ENCODE peak calls at places on chromosomes 12 and 14, in seven cellular contexts. V is H1, U is IMR-90, W is neuronal stem cell, A is H9, Y is mesenchymal stem cell, R is trophoblast cell. Q is an unnamed sample.

GRCh38 chr12:93483151-93483807 is 16.0 kb downstream of the MRPL42 start:
- DNase-seq in V (no peak), A (no peak), W (no peak), U (peak), R (peak), Y (no peak), Q (no peak)

GRCh38 chr12:101343893-101344292 is 63.7 kb downstream of the ARL1 start:
- DNase-seq in V (no peak), A (no peak), Y (no peak), W (no peak), U (no peak), R (no peak), Q (no peak)

GRCh38 chr12:15719230-15719629 is 70.0 kb downstream of the EPS8 start:
- DNase-seq in V (no peak), W (no peak), U (no peak), R (no peak), Y (no peak), A (no peak), Q (no peak)

GRCh38 chr12:131112690-131113290 is 159.1 kb downstream of the ADGRD1 start:
- DNase-seq in Y (no peak), W (no peak), U (no peak), A (no peak), V (no peak), R (no peak), Q (no peak)

GRCh38 chr14:37116933-37117844 is 55.2 kb downstream of the SLC25A21 start:
- DNase-seq in V (no peak), A (no peak), U (peak), Y (peak), W (no peak), R (no peak), Q (peak)

GRCh38 chr12:58465418-58465817 is 454.9 kb downstream of the LRIG3 start:
- DNase-seq in Y (no peak), A (no peak), U (peak), V (no peak), R (no peak), W (no peak), Q (no peak)

GRCh38 chr12:84397279-84397678 is 515.3 kb downstream of the SLC6A15 start:
- DNase-seq in U (no peak), V (no peak), W (no peak), R (no peak), A (no peak), Y (no peak), Q (no peak)

GRCh38 chr12:56518570-56518969 is 3.0 kb upstream of the RBMS2 start:
- DNase-seq in R (peak), A (no peak), V (no peak), Y (peak), W (no peak), U (peak), Q (no peak)

GRCh38 chr12:121159467-121160307 is 27.0 kb downstream of the P2RX7 start:
- DNase-seq in R (no peak), W (no peak), U (no peak), V (no peak), Y (no peak), A (no peak), Q (no peak)

GRCh38 chr12:69583203-69583602 is 2.1 kb upstream of the CCT2 start:
- DNase-seq in V (peak), R (no peak), U (no peak), Y (no peak), W (no peak), A (peak), Q (peak)

GRCh38 chr12:15662983-15663659 is 126.1 kb downstream of the EPS8 start:
- DNase-seq in Y (peak), U (peak), V (no peak), A (no peak), W (no peak), R (no peak), Q (no peak)

GRCh38 chr14:101226265-101226602 is 322.7 kb upstream of the RTL1 start:
- DNase-seq in W (no peak), U (no peak), Y (no peak), V (no peak), R (no peak), A (no peak), Q (no peak)

GRCh38 chr12:130633771-130634170 is 82.3 kb downstream of the RIMBP2 start:
- DNase-seq in W (peak), Y (no peak), A (peak), V (peak), U (no peak), R (no peak), Q (peak)

GRCh38 chr12:130710001-130710732 is 5.9 kb downstream of the RIMBP2 start:
- DNase-seq in U (no peak), R (no peak), A (peak), W (no peak), V (no peak), Y (no peak), Q (no peak)

GRCh38 chr12:27112891-27113290 is 30.5 kb upstream of the C12orf71 start:
- DNase-seq in Y (no peak), U (no peak), V (no peak), R (no peak), W (no peak), A (no peak), Q (no peak)
- H2AK5ac ChIP-seq in Y (no peak), U (peak), V (no peak), R (no peak), W (no peak), A (no peak), Q (no peak)

GRCh38 chr14:94598816-94599655 is 13.2 kb upstream of the SERPINA3 start:
- DNase-seq in W (no peak), R (peak), Y (peak), A (peak), V (no peak), U (peak), Q (peak)

GRCh38 chr14:94597788-94598187 is 14.4 kb upstream of the SERPINA3 start:
- DNase-seq in R (no peak), Y (no peak), V (no peak), U (no peak), A (no peak), W (no peak), Q (no peak)

GRCh38 chr14:94598506-94598815 is 13.7 kb upstream of the SERPINA3 start:
- DNase-seq in U (no peak), A (no peak), W (no peak), R (no peak), V (no peak), Y (no peak), Q (no peak)

GRCh38 chr14:94600148-94600545 is 12.0 kb upstream of the SERPINA3 start:
- DNase-seq in W (no peak), U (no peak), Y (no peak), R (no peak), A (no peak), V (no peak), Q (no peak)

DNA sequence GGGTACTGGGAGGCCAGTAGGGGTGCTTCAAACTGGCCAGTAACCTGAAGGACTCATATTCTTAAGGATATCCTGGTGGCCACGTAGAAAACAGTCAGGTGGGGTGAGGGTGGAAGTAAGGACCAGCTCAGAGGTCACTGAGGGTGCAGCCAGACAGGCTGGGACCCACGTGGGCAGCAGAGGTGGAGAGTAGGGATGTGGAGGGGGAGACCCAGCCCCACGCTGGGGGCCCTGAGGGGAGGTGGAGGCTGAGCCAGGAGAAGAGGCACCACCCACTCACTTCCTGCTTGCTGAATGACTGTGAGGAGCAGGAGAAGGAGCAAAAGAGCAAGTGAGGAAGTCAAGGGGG is 12.6 kb upstream of the SERPINA3 start:
- DNase-seq in R (no peak), V (no peak), A (no peak), W (no peak), Y (no peak), U (no peak), Q (no peak)
- H3K4ac ChIP-seq in R (no peak), V (no peak), A (no peak), W (no peak), Y (no peak), U (no peak), Q (no peak)

DNA sequence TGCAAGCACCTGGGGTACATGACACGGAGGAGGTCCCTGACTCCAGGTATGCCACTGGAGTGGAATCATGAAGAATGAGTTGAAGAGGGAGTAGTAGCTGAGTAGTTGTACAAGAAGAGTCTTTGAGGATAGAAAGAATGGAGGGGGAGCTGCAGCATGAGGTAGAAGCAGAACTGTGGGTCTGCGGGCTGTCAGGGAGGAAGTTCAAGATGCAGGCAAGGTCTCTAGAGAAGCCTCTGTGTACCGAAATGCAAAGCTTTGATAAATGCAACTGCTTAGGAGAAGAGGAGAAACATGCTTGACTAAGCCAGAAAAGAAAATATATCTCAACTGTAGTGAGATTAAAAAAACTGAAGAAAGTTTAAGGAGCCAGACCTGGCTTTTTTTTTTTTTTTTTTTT is 91.5 kb downstream of the CPNE8 start:
- DNase-seq in R (no peak), U (no peak), W (no peak), Y (no peak), V (no peak), A (no peak), Q (no peak)
- H3K4me2 ChIP-seq in R (no peak), U (no peak), W (no peak), Y (no peak), V (no peak), A (no peak), Q (no peak)

DNA sequence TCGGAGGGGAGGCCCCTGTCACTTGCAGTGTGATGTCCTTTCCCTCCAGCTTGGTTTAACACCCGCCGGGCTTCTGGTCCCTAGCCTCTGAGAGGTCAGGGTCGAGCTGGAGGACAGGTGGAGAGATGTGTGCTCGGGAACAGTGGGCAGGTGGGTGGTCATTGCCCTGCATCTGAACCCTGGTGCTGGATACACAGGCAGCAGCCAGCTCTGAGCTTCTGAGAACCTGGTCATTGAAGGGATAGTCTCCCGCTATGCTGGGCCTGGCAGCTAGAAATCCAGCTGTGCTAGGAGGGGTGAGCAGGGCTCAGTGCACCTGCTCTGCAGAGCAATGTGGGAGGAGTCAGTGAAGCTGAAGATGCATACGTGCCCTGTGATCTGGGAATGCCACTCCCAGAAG is 63.1 kb downstream of the AACS start:
- DNase-seq in U (no peak), W (no peak), R (no peak), A (no peak), Y (no peak), V (no peak), Q (no peak)
- H2AK5ac ChIP-seq in U (no peak), W (no peak), R (no peak), A (no peak), Y (no peak), V (no peak), Q (no peak)

GRCh38 chr14:59768855-59769254 is 101.7 kb downstream of the RTN1 start:
- DNase-seq in U (peak), W (no peak), R (no peak), V (no peak), A (no peak), Y (no peak), Q (no peak)
- H3K4ac ChIP-seq in U (no peak), W (no peak), R (no peak), V (no peak), A (no peak), Y (no peak), Q (no peak)

GRCh38 chr12:18634382-18634781 is 103.4 kb downstream of the PLCZ1 start:
- DNase-seq in Y (no peak), A (no peak), U (no peak), V (no peak), W (no peak), R (no peak), Q (no peak)

GRCh38 chr12:18632848-18633247 is 105.0 kb downstream of the PLCZ1 start:
- DNase-seq in U (no peak), Y (no peak), A (no peak), V (no peak), W (no peak), R (no peak), Q (no peak)

GRCh38 chr12:18629916-18630315 is 107.9 kb downstream of the PLCZ1 start:
- DNase-seq in V (no peak), R (no peak), A (no peak), Y (no peak), U (no peak), W (no peak), Q (no peak)

GRCh38 chr12:18631339-18631738 is 106.5 kb downstream of the PLCZ1 start:
- DNase-seq in Y (no peak), A (no peak), U (no peak), R (no peak), V (no peak), W (no peak), Q (no peak)

GRCh38 chr12:18629445-18629844 is 108.4 kb downstream of the PLCZ1 start:
- DNase-seq in R (no peak), A (no peak), V (no peak), Y (no peak), U (no peak), W (no peak), Q (no peak)
- H3K4me2 ChIP-seq in R (no peak), A (no peak), V (no peak), Y (no peak), U (no peak), W (no peak), Q (no peak)

GRCh38 chr12:11071414-11071813 is 9.3 kb upstream of the TAS2R46 start:
- DNase-seq in R (no peak), U (no peak), W (no peak), Y (no peak), A (peak), V (peak), Q (peak)

GRCh38 chr12:11075642-11076041 is 13.5 kb upstream of the TAS2R46 start:
- DNase-seq in W (no peak), U (no peak), V (no peak), Y (no peak), A (no peak), R (no peak), Q (no peak)

GRCh38 chr12:11070999-11071398 is 8.9 kb upstream of the TAS2R46 start:
- DNase-seq in V (no peak), R (no peak), U (no peak), A (no peak), W (no peak), Y (no peak), Q (no peak)

GRCh38 chr12:11067514-11067913 is 5.4 kb upstream of the TAS2R46 start:
- DNase-seq in W (no peak), V (no peak), Y (no peak), A (no peak), R (no peak), U (peak), Q (no peak)

DNA sequence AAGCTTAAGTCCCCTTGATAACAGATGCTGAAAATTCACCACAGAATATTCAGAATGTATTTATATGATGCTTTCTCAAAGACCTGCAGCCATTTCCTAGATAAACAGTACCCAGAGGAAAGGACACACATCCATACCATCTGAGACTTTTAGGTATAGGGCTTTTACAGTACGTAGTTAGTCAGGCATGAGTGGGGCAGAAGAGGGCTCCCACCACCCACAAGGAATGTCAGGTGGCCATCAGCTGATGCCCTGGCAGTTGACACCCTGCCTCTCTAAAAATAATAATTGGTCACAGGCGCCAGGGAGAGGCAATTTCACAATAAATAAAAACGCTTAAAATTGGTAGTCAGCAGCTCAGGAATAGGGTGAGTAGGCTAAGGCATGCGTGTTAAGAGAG is 7.8 kb upstream of the TAS2R46 start:
- DNase-seq in W (no peak), V (no peak), U (no peak), R (no peak), A (no peak), Y (no peak), Q (no peak)
- H2AK5ac ChIP-seq in W (no peak), V (no peak), U (no peak), R (no peak), A (no peak), Y (no peak), Q (no peak)

GRCh38 chr14:95759952-95760351 is 46.0 kb upstream of the TCL1A start:
- DNase-seq in R (no peak), Y (no peak), U (no peak), W (no peak), V (no peak), A (no peak), Q (peak)

GRCh38 chr14:95760596-95760995 is 46.7 kb upstream of the TCL1A start:
- DNase-seq in Y (no peak), U (no peak), R (peak), V (no peak), W (no peak), A (no peak), Q (no peak)

GRCh38 chr14:95758331-95758730 is 44.4 kb upstream of the TCL1A start:
- DNase-seq in R (no peak), Y (no peak), U (no peak), A (no peak), W (no peak), V (no peak), Q (no peak)

GRCh38 chr14:95763875-95764274 is 50.0 kb upstream of the TCL1A start:
- DNase-seq in V (no peak), R (no peak), A (no peak), U (no peak), Y (no peak), W (no peak), Q (no peak)

DNA sequence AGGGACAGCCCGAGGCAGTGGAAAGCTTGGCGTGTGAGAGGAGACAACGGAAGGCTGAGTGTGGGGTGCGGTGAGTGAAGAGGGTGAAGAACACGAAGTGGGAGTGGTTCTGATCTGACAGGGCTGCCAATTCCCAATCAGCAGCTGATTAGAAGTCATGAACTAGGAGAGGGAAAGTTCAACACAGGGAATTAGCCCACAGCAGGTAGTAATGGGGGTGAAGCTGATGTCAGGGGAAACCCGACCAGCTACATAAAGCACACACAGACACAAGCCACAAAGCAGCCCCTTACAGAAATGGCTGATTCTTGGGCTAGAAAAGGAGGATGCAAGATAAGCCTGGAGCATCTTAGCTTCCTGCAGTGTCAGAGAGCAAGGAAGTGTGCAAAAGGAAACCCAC is 47.5 kb upstream of the TCL1A start:
- DNase-seq in Y (no peak), A (no peak), U (no peak), R (no peak), V (no peak), W (no peak), Q (peak)
- H3K4ac ChIP-seq in Y (no peak), A (no peak), U (no peak), R (no peak), V (no peak), W (no peak), Q (no peak)

DNA sequence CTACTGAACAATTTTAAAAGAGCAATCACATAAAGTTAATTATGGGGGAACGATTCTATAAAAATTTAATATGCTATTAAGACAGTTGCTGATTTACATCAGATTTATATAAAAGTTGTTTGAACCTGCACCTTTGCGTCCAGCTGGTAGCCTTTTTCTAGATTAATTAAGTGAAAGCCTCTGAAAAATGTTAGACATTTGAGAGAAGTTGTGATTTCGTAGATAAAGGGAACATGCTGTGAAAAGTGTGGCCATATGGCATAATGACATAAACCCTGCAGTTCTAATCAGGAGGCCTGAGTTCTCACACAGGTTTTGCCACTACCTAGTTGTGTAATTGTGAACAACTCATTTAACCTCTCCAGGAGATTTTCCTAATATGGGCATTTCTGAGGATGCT is 187.2 kb downstream of the TMTC2 start:
- DNase-seq in V (no peak), A (no peak), U (no peak), W (no peak), Y (no peak), R (no peak), Q (peak)
- H3K4me2 ChIP-seq in V (no peak), A (no peak), U (no peak), W (no peak), Y (no peak), R (no peak), Q (no peak)

GRCh38 chr12:106071686-106072085 is 67.1 kb downstream of the NUAK1 start:
- DNase-seq in R (no peak), Y (no peak), A (no peak), U (peak), W (no peak), V (no peak), Q (no peak)
- H2AK5ac ChIP-seq in R (no peak), Y (no peak), A (no peak), U (no peak), W (no peak), V (no peak), Q (no peak)